ENCODE peak calls at places on chromosomes 3 and 15, in eight cellular contexts. J is breast epithelium; A is kidney; Y is GM12865; K is CD8-positive, alpha-beta T cell; T is GM23338; F is retinal pigment epithelial cell; C is lung. V is an unnamed sample.

GRCh38 chr3:120560304-120561250 is 35.6 kb upstream of the NDUFB4 start:
- DNase-seq in F (no peak), C (no peak), K (no peak), T (peak), Y (no peak), J (no peak), A (no peak), V (no peak)

GRCh38 chr3:117844676-117845075 is 1135.1 kb downstream of the TUSC7 start:
- DNase-seq in Y (no peak), T (no peak), A (no peak), J (no peak), K (no peak), C (no peak), F (no peak), V (no peak)

GRCh38 chr3:143337387-143337786 is 217.8 kb downstream of the CHST2 start:
- DNase-seq in T (no peak), F (no peak), Y (no peak), C (no peak), J (no peak), K (no peak), A (no peak), V (no peak)

GRCh38 chr3:188282871-188283270 is 128.9 kb downstream of the LPP start:
- DNase-seq in K (no peak), F (no peak), A (no peak), T (no peak), J (no peak), Y (no peak), C (no peak), V (no peak)

GRCh38 chr3:52051444-52051843 is 4.9 kb downstream of the DUSP7 start:
- DNase-seq in A (no peak), K (no peak), T (no peak), F (no peak), C (no peak), J (no peak), Y (no peak), V (no peak)

GRCh38 chr3:119743921-119744320 is 38.0 kb upstream of the NR1I2 start:
- DNase-seq in T (no peak), J (no peak), Y (no peak), A (no peak), C (no peak), F (no peak), K (no peak), V (no peak)

GRCh38 chr15:68387288-68388143 is 44.4 kb downstream of the ITGA11 start:
- DNase-seq in T (no peak), F (no peak), A (no peak), C (no peak), Y (no peak), J (no peak), K (no peak), V (no peak)

GRCh38 chr3:100561459-100562158 is 47.8 kb upstream of the ADGRG7 start:
- DNase-seq in K (no peak), T (peak), J (no peak), C (no peak), A (no peak), Y (no peak), F (no peak), V (no peak)

GRCh38 chr15:67334973-67335372 is 80.4 kb downstream of the IQCH start:
- DNase-seq in Y (no peak), C (no peak), T (no peak), F (no peak), A (no peak), J (no peak), K (no peak), V (no peak)

GRCh38 chr3:129507181-129507831 is 21.1 kb upstream of the RHO start:
- DNase-seq in J (no peak), K (no peak), Y (no peak), A (peak), F (no peak), C (no peak), T (no peak), V (no peak)

GRCh38 chr3:186032321-186032720 is 76.6 kb downstream of the ETV5 start:
- DNase-seq in J (no peak), T (no peak), C (no peak), K (no peak), F (no peak), A (no peak), Y (no peak), V (no peak)

GRCh38 chr15:42401544-42402478 is 42.5 kb downstream of the CAPN3 start:
- DNase-seq in J (no peak), A (no peak), C (no peak), K (no peak), F (no peak), Y (peak), T (no peak), V (no peak)

GRCh38 chr3:184234224-184234623 is 4.8 kb downstream of the VWA5B2 start:
- DNase-seq in Y (no peak), K (no peak), J (peak), F (peak), C (peak), T (peak), A (peak), V (no peak)

GRCh38 chr3:131535596-131535995 is 32.8 kb upstream of the MRPL3 start:
- DNase-seq in C (no peak), A (no peak), J (no peak), F (no peak), T (peak), Y (no peak), K (no peak), V (no peak)

GRCh38 chr15:97984157-97984556 is 23.7 kb downstream of the ARRDC4 start:
- DNase-seq in K (no peak), F (no peak), Y (no peak), A (no peak), J (no peak), T (no peak), C (no peak), V (no peak)

GRCh38 chr3:105368575-105369500 is 2.1 kb downstream of the ALCAM start:
- DNase-seq in K (peak), C (peak), T (peak), A (peak), Y (peak), J (peak), F (no peak), V (peak)

GRCh38 chr3:51392301-51393095 is 1.4 kb downstream of the RBM15B start:
- DNase-seq in J (no peak), C (no peak), K (no peak), A (peak), Y (peak), T (no peak), F (no peak), V (no peak)

GRCh38 chr15:91552555-91552954 is 301.0 kb upstream of the SLCO3A1 start:
- DNase-seq in F (no peak), C (no peak), K (no peak), A (no peak), J (no peak), Y (no peak), T (no peak), V (no peak)

GRCh38 chr15:52481915-52482314 is 46.8 kb downstream of the MYO5A start:
- DNase-seq in J (no peak), K (peak), A (no peak), C (no peak), F (peak), T (no peak), Y (peak), V (no peak)

GRCh38 chr15:92043283-92043682 is 189.8 kb downstream of the SLCO3A1 start:
- DNase-seq in Y (no peak), T (no peak), J (no peak), F (no peak), K (no peak), A (no peak), C (no peak), V (no peak)

GRCh38 chr3:27326211-27326948 is 42.8 kb downstream of the NEK10 start:
- DNase-seq in A (no peak), T (no peak), Y (no peak), J (no peak), K (no peak), F (peak), C (no peak), V (no peak)

GRCh38 chr3:30578479-30578878 is 27.9 kb upstream of the TGFBR2 start:
- DNase-seq in K (no peak), F (no peak), T (no peak), C (peak), Y (peak), J (no peak), A (peak), V (no peak)

DNA sequence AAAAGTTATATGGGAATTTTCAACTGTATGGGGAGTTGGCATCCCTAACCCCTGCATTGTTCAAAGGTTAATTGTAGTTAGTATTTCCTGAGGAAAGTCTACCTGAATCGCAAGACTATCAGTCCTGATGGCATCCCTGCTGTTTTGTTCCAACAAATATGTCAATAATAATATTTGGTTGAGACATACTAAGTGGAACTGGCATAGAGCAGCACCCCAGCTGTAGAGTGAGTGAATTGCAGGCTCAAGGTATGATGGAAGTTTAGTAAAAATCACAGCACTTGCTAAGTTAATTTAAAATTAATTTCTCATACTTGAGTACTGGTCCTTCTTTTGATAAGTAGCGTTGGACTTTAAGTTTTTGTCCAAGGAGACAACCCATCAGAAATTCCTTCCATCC is 18.0 kb upstream of the COMMD2 start:
- DNase-seq in A (no peak), K (no peak), F (no peak), T (no peak), Y (no peak), C (no peak), J (no peak), V (no peak)
- TF ChIP-seq CTCF in A (no peak), K (no peak), F (no peak), T (no peak), Y (peak), C (no peak), J (no peak), V (peak)

GRCh38 chr15:83655237-83655616 is 1.3 kb downstream of the ADAMTSL3 start:
- DNase-seq in K (no peak), C (no peak), A (no peak), T (no peak), F (no peak), Y (no peak), J (no peak), V (no peak)

GRCh38 chr15:83653288-83653638 is 660 bp upstream of the ADAMTSL3 start:
- DNase-seq in A (no peak), C (no peak), Y (no peak), K (no peak), F (no peak), T (no peak), J (no peak), V (no peak)

GRCh38 chr15:83654379-83655236 is 685 bp downstream of the ADAMTSL3 start:
- DNase-seq in C (no peak), K (no peak), Y (no peak), J (no peak), T (peak), F (no peak), A (peak), V (no peak)

GRCh38 chr15:83652606-83653204 is 1.2 kb upstream of the ADAMTSL3 start:
- DNase-seq in A (no peak), K (no peak), F (no peak), C (no peak), J (no peak), Y (no peak), T (no peak), V (no peak)

DNA sequence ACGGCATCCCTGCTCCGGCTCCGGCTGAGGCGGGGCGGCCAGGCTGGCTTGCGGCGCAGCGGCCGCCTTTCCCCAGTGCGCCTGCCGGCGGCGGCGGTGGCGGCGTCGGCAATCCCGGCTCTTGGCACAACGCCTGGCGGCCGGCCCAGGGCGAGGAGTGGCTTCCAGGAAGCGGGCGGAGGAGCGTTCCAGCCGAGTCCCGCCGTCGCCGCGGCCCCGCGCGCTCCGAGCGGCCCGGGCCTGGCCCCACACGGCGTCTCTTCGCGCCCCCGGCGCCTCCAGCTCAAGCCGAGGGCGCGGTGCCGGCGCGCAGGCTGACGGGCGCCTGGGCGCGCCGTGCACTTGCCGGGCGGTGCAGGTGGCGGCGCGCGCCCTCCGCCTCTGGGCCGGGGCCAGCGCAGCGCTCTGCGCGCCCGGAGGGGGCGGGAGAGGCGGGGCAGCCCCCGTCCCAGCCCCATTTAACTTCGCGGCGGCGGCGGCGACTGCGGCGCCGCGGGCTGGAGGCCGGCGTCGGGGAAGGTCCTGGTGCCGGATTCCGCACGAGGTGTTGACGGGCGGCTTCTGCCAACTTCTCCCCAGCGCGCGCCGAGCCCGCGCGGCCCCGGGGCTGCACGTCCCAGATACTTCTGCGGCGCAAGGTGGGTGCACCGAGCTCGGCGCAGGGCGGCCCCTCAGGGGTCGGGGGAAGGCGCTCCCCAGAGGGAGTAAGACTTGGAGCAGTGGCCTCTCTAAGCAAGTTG is at the start of gene ADAMTSL3:
- DNase-seq in F (no peak), J (peak), T (peak), Y (no peak), C (peak), K (no peak), A (peak), V (no peak)
- TF ChIP-seq CTCF in F (no peak), J (no peak), T (peak), Y (no peak), C (no peak), K (no peak), A (no peak), V (no peak)

GRCh38 chr15:84865074-84865569 is 19.3 kb upstream of the SLC28A1 start:
- DNase-seq in Y (no peak), T (no peak), A (no peak), J (no peak), C (no peak), F (no peak), K (no peak), V (no peak)

GRCh38 chr15:84862214-84862975 is 22.1 kb upstream of the SLC28A1 start:
- DNase-seq in F (no peak), Y (no peak), T (no peak), J (no peak), K (no peak), A (no peak), C (no peak), V (no peak)

GRCh38 chr15:84864429-84864795 is 20.1 kb upstream of the SLC28A1 start:
- DNase-seq in Y (no peak), T (no peak), F (no peak), J (no peak), K (no peak), C (no peak), A (no peak), V (no peak)

GRCh38 chr15:84859651-84860050 is 24.8 kb upstream of the SLC28A1 start:
- DNase-seq in Y (no peak), F (no peak), C (no peak), J (no peak), A (peak), K (no peak), T (no peak), V (no peak)

GRCh38 chr15:84863480-84864428 is 20.7 kb upstream of the SLC28A1 start:
- DNase-seq in A (no peak), F (no peak), T (no peak), C (no peak), K (no peak), Y (no peak), J (no peak), V (no peak)
- TF ChIP-seq CTCF in A (peak), F (no peak), T (peak), C (no peak), K (no peak), Y (no peak), J (no peak), V (peak)

GRCh38 chr15:48974865-48975264 is 11.1 kb upstream of the SHC4 start:
- DNase-seq in C (no peak), F (no peak), K (no peak), T (peak), Y (no peak), A (no peak), J (no peak), V (no peak)
- TF ChIP-seq CTCF in C (no peak), F (no peak), K (no peak), T (no peak), Y (no peak), A (no peak), J (no peak), V (no peak)

GRCh38 chr15:84871428-84871985 is 13.0 kb upstream of the SLC28A1 start:
- DNase-seq in K (no peak), C (no peak), J (no peak), A (no peak), F (no peak), T (no peak), Y (no peak), V (no peak)
- TF ChIP-seq CTCF in K (no peak), C (no peak), J (no peak), A (no peak), F (peak), T (peak), Y (peak), V (no peak)

GRCh38 chr3:42600958-42601675 is 631 bp downstream of the NKTR start:
- DNase-seq in C (peak), F (no peak), Y (peak), J (peak), K (no peak), T (peak), A (peak), V (no peak)
- TF ChIP-seq CTCF in C (no peak), F (peak), Y (no peak), J (peak), K (no peak), T (no peak), A (no peak), V (no peak)

GRCh38 chr15:70096215-70096974 is 1.3 kb downstream of the TLE3 start:
- DNase-seq in K (peak), F (no peak), Y (peak), J (peak), C (peak), T (no peak), A (peak), V (peak)
- TF ChIP-seq CTCF in K (no peak), F (no peak), Y (no peak), J (no peak), C (no peak), T (no peak), A (no peak), V (peak)

DNA sequence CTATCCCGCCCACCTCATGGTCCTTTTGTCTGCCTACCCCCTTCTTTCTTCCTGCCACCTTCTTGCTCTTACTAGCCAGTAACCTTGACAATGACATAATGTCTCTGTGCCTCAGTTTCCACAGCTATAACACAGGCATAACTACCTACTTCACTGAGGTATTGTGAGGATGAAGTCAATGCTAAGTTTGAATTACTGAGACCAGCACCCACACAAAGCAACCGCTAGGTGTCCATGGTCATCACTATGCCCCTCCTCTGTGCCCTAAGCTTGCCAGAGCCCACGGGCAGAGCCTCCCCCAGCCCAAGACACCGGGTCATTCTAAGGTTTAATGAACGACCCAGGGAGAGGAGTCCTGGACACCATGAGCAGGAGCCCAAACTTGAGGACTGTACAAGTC is 101.6 kb downstream of the OXNAD1 start:
- DNase-seq in C (no peak), T (peak), J (no peak), Y (no peak), K (no peak), A (no peak), F (no peak), V (no peak)
- TF ChIP-seq CTCF in C (no peak), T (peak), J (no peak), Y (no peak), K (no peak), A (no peak), F (no peak), V (no peak)

DNA sequence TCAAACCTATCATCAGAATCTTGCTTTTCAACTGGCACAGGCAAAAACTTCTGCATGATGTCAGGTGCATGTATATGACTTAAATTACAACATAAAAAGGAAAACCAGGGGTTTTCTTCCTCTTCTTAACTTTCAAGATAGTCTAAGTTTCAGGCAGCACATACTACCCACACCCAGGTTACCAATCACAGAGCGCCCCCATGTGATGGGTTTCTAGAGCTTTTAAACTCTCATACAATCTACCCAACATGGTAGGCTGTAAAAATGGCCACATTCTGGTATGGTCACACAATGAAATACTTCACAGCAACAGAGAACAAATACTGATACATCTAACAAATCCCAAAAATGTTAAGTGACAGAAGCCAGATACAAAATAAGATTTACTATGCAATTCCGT is 7.4 kb downstream of the MESD start:
- DNase-seq in J (no peak), T (peak), K (no peak), Y (peak), A (no peak), C (no peak), F (no peak), V (no peak)
- TF ChIP-seq CTCF in J (no peak), T (peak), K (no peak), Y (peak), A (no peak), C (no peak), F (peak), V (peak)

GRCh38 chr3:153673853-153674252 is 447.3 kb upstream of the ARHGEF26 start:
- DNase-seq in J (no peak), T (no peak), Y (no peak), F (no peak), C (no peak), K (no peak), A (no peak), V (no peak)

GRCh38 chr3:153670577-153670976 is 450.6 kb upstream of the ARHGEF26 start:
- DNase-seq in A (no peak), F (no peak), J (no peak), K (no peak), C (no peak), T (no peak), Y (no peak), V (no peak)

GRCh38 chr3:153666911-153667310 is 454.3 kb upstream of the ARHGEF26 start:
- DNase-seq in T (no peak), J (no peak), A (no peak), Y (no peak), K (no peak), C (no peak), F (no peak), V (no peak)

GRCh38 chr3:153667341-153667740 is 453.8 kb upstream of the ARHGEF26 start:
- DNase-seq in K (no peak), Y (no peak), C (no peak), T (peak), J (no peak), F (peak), A (no peak), V (no peak)

GRCh38 chr3:153669527-153669926 is 451.7 kb upstream of the ARHGEF26 start:
- DNase-seq in A (no peak), F (no peak), K (no peak), C (no peak), J (no peak), Y (no peak), T (peak), V (no peak)
- TF ChIP-seq CTCF in A (no peak), F (peak), K (no peak), C (no peak), J (no peak), Y (no peak), T (no peak), V (peak)